ENCODE peak calls at places on chromosomes 5 and 9, in seven cellular contexts. One of them, this sample, is unnamed. For H3K4me1, the result is how much of the 10 kb centered on the place peaks cover.

GRCh38 chr9:123440256-123440655 is 84.3 kb downstream of the CRB2 start:
- DNase-seq in aorta: peak
- DNase-seq in esophagus squamous epithelium: no peak
- DNase-seq in mucosa of descending colon: no peak
- DNase-seq in tibial nerve: no peak
- DNase-seq in stomach: no peak
- DNase-seq in heart right ventricle: no peak
- DNase-seq in this sample: no peak

GRCh38 chr5:65480306-65480865 is 1.3 kb downstream of the ADAMTS6 start:
- DNase-seq in mucosa of descending colon: peak
- DNase-seq in aorta: peak
- DNase-seq in tibial nerve: peak
- DNase-seq in heart right ventricle: peak
- DNase-seq in esophagus squamous epithelium: no peak
- DNase-seq in stomach: peak
- DNase-seq in this sample: peak

GRCh38 chr5:146409081-146409671 is 38.0 kb upstream of the TCERG1 start:
- DNase-seq in stomach: no peak
- DNase-seq in heart right ventricle: no peak
- DNase-seq in tibial nerve: no peak
- DNase-seq in esophagus squamous epithelium: no peak
- DNase-seq in mucosa of descending colon: no peak
- DNase-seq in aorta: no peak
- DNase-seq in this sample: no peak

GRCh38 chr9:92035146-92035545 is 80.1 kb downstream of the SPTLC1 start:
- DNase-seq in esophagus squamous epithelium: no peak
- DNase-seq in aorta: no peak
- DNase-seq in tibial nerve: no peak
- DNase-seq in stomach: no peak
- DNase-seq in heart right ventricle: no peak
- DNase-seq in mucosa of descending colon: no peak
- DNase-seq in this sample: no peak

GRCh38 chr5:133723651-133724366 is 111.5 kb upstream of the FSTL4 start:
- DNase-seq in stomach: no peak
- DNase-seq in heart right ventricle: no peak
- DNase-seq in tibial nerve: no peak
- DNase-seq in aorta: no peak
- DNase-seq in esophagus squamous epithelium: no peak
- DNase-seq in mucosa of descending colon: no peak
- DNase-seq in this sample: no peak

GRCh38 chr9:121499427-121500164 is at the start of gene GGTA1:
- DNase-seq in heart right ventricle: peak
- DNase-seq in tibial nerve: peak
- DNase-seq in aorta: peak
- DNase-seq in esophagus squamous epithelium: no peak
- DNase-seq in stomach: peak
- DNase-seq in mucosa of descending colon: peak
- DNase-seq in this sample: peak

GRCh38 chr5:179796877-179797608 is 3.3 kb downstream of the LTC4S start:
- DNase-seq in mucosa of descending colon: peak
- DNase-seq in aorta: no peak
- DNase-seq in stomach: no peak
- DNase-seq in esophagus squamous epithelium: no peak
- DNase-seq in heart right ventricle: no peak
- DNase-seq in tibial nerve: no peak
- DNase-seq in this sample: peak

GRCh38 chr5:101532430-101532829 is 629.3 kb upstream of the ST8SIA4 start:
- DNase-seq in mucosa of descending colon: no peak
- DNase-seq in heart right ventricle: no peak
- DNase-seq in aorta: no peak
- DNase-seq in esophagus squamous epithelium: no peak
- DNase-seq in tibial nerve: no peak
- DNase-seq in stomach: no peak
- DNase-seq in this sample: no peak

GRCh38 chr5:121164632-121165031 is 687.0 kb upstream of the FTMT start:
- DNase-seq in heart right ventricle: no peak
- DNase-seq in aorta: no peak
- DNase-seq in tibial nerve: no peak
- DNase-seq in stomach: no peak
- DNase-seq in mucosa of descending colon: no peak
- DNase-seq in esophagus squamous epithelium: no peak
- DNase-seq in this sample: no peak

GRCh38 chr5:151721087-151721646 is 34.5 kb upstream of the SPARC start:
- DNase-seq in aorta: no peak
- DNase-seq in mucosa of descending colon: no peak
- DNase-seq in esophagus squamous epithelium: no peak
- DNase-seq in stomach: no peak
- DNase-seq in tibial nerve: no peak
- DNase-seq in heart right ventricle: no peak
- DNase-seq in this sample: no peak

GRCh38 chr5:145811834-145812625 is 23.1 kb downstream of the PRELID2 start:
- DNase-seq in mucosa of descending colon: no peak
- DNase-seq in stomach: no peak
- DNase-seq in tibial nerve: peak
- DNase-seq in aorta: no peak
- DNase-seq in heart right ventricle: peak
- DNase-seq in esophagus squamous epithelium: no peak
- DNase-seq in this sample: no peak

GRCh38 chr5:68780299-68780960 is 313.4 kb upstream of the SLC30A5 start:
- DNase-seq in mucosa of descending colon: no peak
- DNase-seq in heart right ventricle: no peak
- DNase-seq in stomach: no peak
- DNase-seq in tibial nerve: no peak
- DNase-seq in esophagus squamous epithelium: no peak
- DNase-seq in aorta: no peak
- DNase-seq in this sample: no peak

GRCh38 chr5:42919600-42919999 is 107.9 kb upstream of the SELENOP start:
- DNase-seq in mucosa of descending colon: no peak
- DNase-seq in stomach: no peak
- DNase-seq in heart right ventricle: no peak
- DNase-seq in aorta: no peak
- DNase-seq in esophagus squamous epithelium: no peak
- DNase-seq in tibial nerve: no peak
- DNase-seq in this sample: no peak

GRCh38 chr9:79352322-79352721 is 219.4 kb upstream of the TLE4 start:
- DNase-seq in aorta: no peak
- DNase-seq in mucosa of descending colon: no peak
- DNase-seq in tibial nerve: no peak
- DNase-seq in stomach: no peak
- DNase-seq in heart right ventricle: no peak
- DNase-seq in esophagus squamous epithelium: no peak
- DNase-seq in this sample: no peak

GRCh38 chr5:122656107-122656506 is 118.8 kb upstream of the SNX2 start:
- DNase-seq in aorta: no peak
- DNase-seq in tibial nerve: no peak
- DNase-seq in stomach: no peak
- DNase-seq in mucosa of descending colon: no peak
- DNase-seq in heart right ventricle: no peak
- DNase-seq in esophagus squamous epithelium: no peak
- DNase-seq in this sample: no peak

GRCh38 chr9:2465921-2466460 is 155.6 kb upstream of the VLDLR start:
- DNase-seq in heart right ventricle: no peak
- DNase-seq in esophagus squamous epithelium: no peak
- DNase-seq in aorta: no peak
- DNase-seq in stomach: no peak
- DNase-seq in tibial nerve: no peak
- DNase-seq in mucosa of descending colon: no peak
- DNase-seq in this sample: no peak

GRCh38 chr9:132739705-132740310 is 69.5 kb downstream of the GTF3C4 start:
- DNase-seq in heart right ventricle: no peak
- DNase-seq in aorta: peak
- DNase-seq in tibial nerve: no peak
- DNase-seq in stomach: no peak
- DNase-seq in esophagus squamous epithelium: no peak
- DNase-seq in mucosa of descending colon: peak
- DNase-seq in this sample: no peak

GRCh38 chr5:14958196-14958595 is 86.6 kb upstream of the ANKH start:
- DNase-seq in esophagus squamous epithelium: no peak
- DNase-seq in stomach: no peak
- DNase-seq in heart right ventricle: no peak
- DNase-seq in tibial nerve: no peak
- DNase-seq in aorta: no peak
- DNase-seq in mucosa of descending colon: no peak
- DNase-seq in this sample: no peak

GRCh38 chr9:113221800-113222481 is 597 bp downstream of the SLC31A1 start:
- DNase-seq in mucosa of descending colon: no peak
- DNase-seq in heart right ventricle: no peak
- DNase-seq in aorta: no peak
- DNase-seq in esophagus squamous epithelium: no peak
- DNase-seq in tibial nerve: no peak
- DNase-seq in stomach: no peak
- DNase-seq in this sample: no peak

GRCh38 chr9:130018260-130018659 is 24.7 kb downstream of the FNBP1 start:
- DNase-seq in mucosa of descending colon: no peak
- DNase-seq in tibial nerve: no peak
- DNase-seq in esophagus squamous epithelium: no peak
- DNase-seq in heart right ventricle: no peak
- DNase-seq in stomach: no peak
- DNase-seq in aorta: no peak
- DNase-seq in this sample: no peak
- H3K4me1 ChIP-seq in mucosa of descending colon: under half
- H3K4me1 ChIP-seq in tibial nerve: under half
- H3K4me1 ChIP-seq in esophagus squamous epithelium: under half
- H3K4me1 ChIP-seq in heart right ventricle: under half
- H3K4me1 ChIP-seq in stomach: half or more
- H3K4me1 ChIP-seq in aorta: under half
- H3K4me1 ChIP-seq in this sample: under half

DNA sequence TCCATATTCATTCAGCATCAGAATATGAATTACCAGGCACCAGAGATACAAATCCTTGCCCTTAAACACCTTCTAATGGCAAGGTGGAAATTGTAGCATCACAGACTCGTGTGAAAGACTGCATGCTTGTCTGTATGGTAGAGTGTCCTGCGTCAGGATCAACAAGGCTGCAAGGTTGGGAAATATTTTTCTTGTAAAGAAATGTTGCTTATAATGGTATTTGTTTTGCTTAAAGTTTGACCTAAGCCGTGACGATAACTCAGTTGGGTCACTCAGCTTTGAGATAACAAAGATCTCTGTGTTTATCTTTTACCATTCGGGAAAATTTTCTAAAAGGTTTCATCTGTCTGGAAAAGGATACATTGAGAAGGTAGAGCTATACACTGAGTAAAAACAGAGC is 87.6 kb downstream of the BASP1 start:
- DNase-seq in tibial nerve: no peak
- DNase-seq in stomach: no peak
- DNase-seq in mucosa of descending colon: no peak
- DNase-seq in esophagus squamous epithelium: no peak
- DNase-seq in aorta: no peak
- DNase-seq in heart right ventricle: no peak
- DNase-seq in this sample: no peak
- H3K4me1 ChIP-seq in tibial nerve: under half
- H3K4me1 ChIP-seq in stomach: under half
- H3K4me1 ChIP-seq in mucosa of descending colon: under half
- H3K4me1 ChIP-seq in esophagus squamous epithelium: under half
- H3K4me1 ChIP-seq in aorta: under half
- H3K4me1 ChIP-seq in heart right ventricle: under half
- H3K4me1 ChIP-seq in this sample: under half

GRCh38 chr5:141519605-141520288 is 30.9 kb downstream of the PCDHGC5 start:
- DNase-seq in mucosa of descending colon: no peak
- DNase-seq in esophagus squamous epithelium: no peak
- DNase-seq in aorta: no peak
- DNase-seq in heart right ventricle: no peak
- DNase-seq in tibial nerve: no peak
- DNase-seq in stomach: no peak
- DNase-seq in this sample: no peak

GRCh38 chr5:141523991-141524390 is 35.1 kb downstream of the PCDHGC5 start:
- DNase-seq in heart right ventricle: no peak
- DNase-seq in mucosa of descending colon: no peak
- DNase-seq in tibial nerve: no peak
- DNase-seq in esophagus squamous epithelium: no peak
- DNase-seq in aorta: no peak
- DNase-seq in stomach: no peak
- DNase-seq in this sample: no peak

GRCh38 chr5:141521244-141521781 is 32.4 kb downstream of the PCDHGC5 start:
- DNase-seq in aorta: no peak
- DNase-seq in tibial nerve: peak
- DNase-seq in heart right ventricle: peak
- DNase-seq in stomach: no peak
- DNase-seq in esophagus squamous epithelium: no peak
- DNase-seq in mucosa of descending colon: no peak
- DNase-seq in this sample: no peak

GRCh38 chr5:141524604-141525597 is 36.0 kb downstream of the PCDHGC5 start:
- DNase-seq in tibial nerve: peak
- DNase-seq in aorta: peak
- DNase-seq in stomach: peak
- DNase-seq in mucosa of descending colon: peak
- DNase-seq in heart right ventricle: peak
- DNase-seq in esophagus squamous epithelium: no peak
- DNase-seq in this sample: peak

DNA sequence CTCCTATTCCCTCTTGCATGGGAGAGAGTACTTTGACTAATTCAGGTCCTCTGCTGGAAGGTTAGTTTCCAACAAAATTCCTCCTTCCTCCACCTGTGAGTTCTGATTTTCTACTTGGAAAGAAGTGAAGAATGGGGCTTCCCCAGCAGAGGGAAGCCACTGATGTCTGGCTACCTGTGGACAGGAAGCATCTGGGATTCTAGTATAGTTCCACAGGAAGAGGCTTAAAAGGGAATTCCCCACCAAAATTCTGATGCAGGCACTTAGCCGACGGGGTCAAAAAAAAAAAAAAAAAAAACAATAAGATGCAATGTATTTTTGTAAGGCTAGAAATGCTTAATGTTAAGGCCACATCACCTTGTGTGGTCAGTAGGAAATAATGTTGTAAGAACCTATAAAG is 33.4 kb downstream of the PCDHGC5 start:
- DNase-seq in heart right ventricle: no peak
- DNase-seq in stomach: no peak
- DNase-seq in tibial nerve: no peak
- DNase-seq in aorta: no peak
- DNase-seq in esophagus squamous epithelium: no peak
- DNase-seq in mucosa of descending colon: no peak
- DNase-seq in this sample: no peak
- H3K4me1 ChIP-seq in heart right ventricle: under half
- H3K4me1 ChIP-seq in stomach: under half
- H3K4me1 ChIP-seq in tibial nerve: under half
- H3K4me1 ChIP-seq in aorta: under half
- H3K4me1 ChIP-seq in esophagus squamous epithelium: under half
- H3K4me1 ChIP-seq in mucosa of descending colon: under half
- H3K4me1 ChIP-seq in this sample: under half

DNA sequence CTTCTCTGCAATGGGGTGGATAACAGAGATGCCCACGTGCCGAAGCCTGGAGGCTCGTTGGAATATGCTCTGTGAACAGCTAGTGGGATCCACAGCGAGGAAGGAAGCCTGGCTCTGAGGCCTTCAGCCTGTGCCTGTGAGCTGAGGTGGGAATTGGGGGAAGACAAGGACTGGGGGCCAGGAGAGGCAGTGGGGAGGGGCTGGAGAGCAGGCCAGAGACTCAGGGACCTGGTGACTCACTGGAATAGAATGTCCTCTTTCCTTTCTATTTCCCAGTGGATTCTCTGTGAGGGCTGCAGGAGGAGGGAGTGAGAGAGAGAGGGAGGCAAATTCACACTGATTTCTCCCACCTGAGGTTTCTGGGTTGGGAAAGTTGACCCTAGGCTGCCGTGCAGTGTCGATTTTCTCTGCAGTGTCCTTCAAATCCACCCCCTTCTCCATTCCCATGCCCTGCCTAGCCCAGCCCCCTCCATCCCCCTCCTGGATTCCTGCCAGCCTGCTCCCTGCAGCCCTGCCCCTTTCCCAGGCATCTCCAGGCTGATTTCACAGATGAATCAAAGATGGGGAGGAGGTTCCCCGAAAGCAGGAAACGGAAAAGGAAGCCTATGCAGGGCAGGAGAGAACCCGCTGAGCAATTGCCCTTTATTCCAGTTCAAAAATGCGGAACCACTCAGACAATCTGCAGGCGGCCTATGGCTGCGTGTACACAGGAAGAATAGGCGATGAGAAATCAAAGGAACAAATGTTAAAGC is 1.4 kb upstream of the SPAAR start:
- DNase-seq in esophagus squamous epithelium: no peak
- DNase-seq in tibial nerve: peak
- DNase-seq in mucosa of descending colon: peak
- DNase-seq in aorta: peak
- DNase-seq in heart right ventricle: peak
- DNase-seq in stomach: peak
- DNase-seq in this sample: peak
- H3K4me1 ChIP-seq in esophagus squamous epithelium: under half
- H3K4me1 ChIP-seq in tibial nerve: under half
- H3K4me1 ChIP-seq in mucosa of descending colon: half or more
- H3K4me1 ChIP-seq in aorta: under half
- H3K4me1 ChIP-seq in heart right ventricle: half or more
- H3K4me1 ChIP-seq in stomach: half or more
- H3K4me1 ChIP-seq in this sample: under half